ENCODE peak calls at places on chromosome 3, in six cellular contexts. O is stimulated activated CD4-positive, alpha-beta T cell treated with anti-CD3 and anti-CD28 coated beads, Interleukin-4, amount 100 ng/mL, for 1 hour; I is T-helper 17 cell; F is GM03348; U is amniotic stem cell; J is activated CD8-positive, alpha-beta memory T cell treated with anti-CD3 and anti-CD28 coated beads for 1 hour. E is an unnamed sample.

GRCh38 chr3:38655708-38656300 is 6.3 kb upstream of the SCN5A start:
- DNase-seq in O (no peak), I (no peak), F (no peak), U (no peak), J (no peak), E (peak; percentile 60)

GRCh38 chr3:139537325-139537724 is 2.2 kb downstream of the RBP1 start:
- DNase-seq in O (no peak), I (no peak), F (peak; percentile 16), U (no peak), J (no peak), E (no peak)

GRCh38 chr3:146124141-146124801 is 36.7 kb downstream of the PLOD2 start:
- DNase-seq in O (no peak), I (no peak), F (no peak), U (no peak), J (no peak), E (no peak)

GRCh38 chr3:97432914-97433313 is 331.6 kb upstream of the ARL6 start:
- DNase-seq in O (no peak), I (no peak), F (no peak), U (no peak), J (no peak), E (no peak)

GRCh38 chr3:125141596-125142417 is 70.7 kb downstream of the SLC12A8 start:
- DNase-seq in O (peak; percentile 60), I (peak; percentile 20), F (peak; percentile 58), U (no peak), J (peak; percentile 45), E (no peak)

GRCh38 chr3:170418422-170419300 is at the start of gene CLDN11:
- DNase-seq in O (no peak), I (no peak), F (peak; percentile 93), U (no peak), J (no peak), E (no peak)

GRCh38 chr3:139355502-139355901 is 11.7 kb downstream of the MRPS22 start:
- DNase-seq in O (no peak), I (no peak), F (peak; percentile 60), U (no peak), J (no peak), E (peak; percentile 66)

GRCh38 chr3:146865175-146865755 is 260.1 kb upstream of the PLSCR5 start:
- DNase-seq in O (no peak), I (no peak), F (no peak), U (no peak), J (no peak), E (no peak)

GRCh38 chr3:77392181-77392580 is 352.3 kb downstream of the ROBO2 start:
- DNase-seq in O (no peak), I (no peak), F (no peak), U (no peak), J (no peak), E (no peak)

GRCh38 chr3:145735631-145736030 is 425.4 kb downstream of the PLOD2 start:
- DNase-seq in O (no peak), I (no peak), F (no peak), U (no peak), J (no peak), E (no peak)

GRCh38 chr3:65439641-65440040 is 599.1 kb downstream of the MAGI1 start:
- DNase-seq in O (no peak), I (no peak), F (peak; percentile 66), U (peak; percentile 8), J (no peak), E (peak; percentile 42)

GRCh38 chr3:130997291-130997690 is 29.3 kb downstream of the ASTE1 start:
- DNase-seq in O (no peak), I (no peak), F (no peak), U (no peak), J (no peak), E (no peak)

GRCh38 chr3:151933224-151933858 is 59.9 kb downstream of the SUCNR1 start:
- DNase-seq in O (no peak), I (no peak), F (peak; percentile 38), U (no peak), J (no peak), E (no peak)

GRCh38 chr3:173465112-173465511 is 67.6 kb downstream of the NLGN1 start:
- DNase-seq in O (no peak), I (no peak), F (peak; percentile 49), U (peak; percentile 5), J (no peak), E (peak; percentile 32)

GRCh38 chr3:193789455-193789854 is 196.4 kb downstream of the OPA1 start:
- DNase-seq in O (no peak), I (no peak), F (no peak), U (no peak), J (no peak), E (no peak)

GRCh38 chr3:189839576-189839975 is 208.4 kb downstream of the TP63 start:
- DNase-seq in O (no peak), I (no peak), F (peak; percentile 32), U (no peak), J (no peak), E (no peak)

GRCh38 chr3:136545664-136546266 is 206.4 kb downstream of the STAG1 start:
- DNase-seq in O (no peak), I (no peak), F (peak; percentile 16), U (no peak), J (no peak), E (no peak)

GRCh38 chr3:151203053-151203420 is at the start of gene GPR171:
- DNase-seq in O (peak; percentile 51), I (peak; percentile 50), F (no peak), U (no peak), J (peak; percentile 45), E (no peak)

GRCh38 chr3:87473944-87474343 is 197.6 kb upstream of the POU1F1 start:
- DNase-seq in O (no peak), I (no peak), F (no peak), U (no peak), J (no peak), E (no peak)

GRCh38 chr3:98259707-98260106 is 4.3 kb upstream of the OR5H6 start:
- DNase-seq in O (no peak), I (no peak), F (no peak), U (no peak), J (no peak), E (no peak)

GRCh38 chr3:40387001-40387894 is at the start of gene ENTPD3:
- DNase-seq in O (peak; percentile 43), I (peak; percentile 9), F (peak; percentile 72), U (no peak), J (peak; percentile 1), E (no peak)

GRCh38 chr3:45313743-45314403 is 74.5 kb upstream of the LARS2 start:
- DNase-seq in O (no peak), I (no peak), F (no peak), U (no peak), J (no peak), E (no peak)

GRCh38 chr3:97972976-97973375 is 745 bp upstream of the RIOX2 start:
- DNase-seq in O (no peak), I (no peak), F (no peak), U (no peak), J (no peak), E (no peak)

GRCh38 chr3:191366675-191367074 is 36.3 kb upstream of the UTS2B start:
- DNase-seq in O (no peak), I (no peak), F (no peak), U (no peak), J (no peak), E (no peak)

E was measured in COLO829.